ENCODE peak calls at places on chromosomes 4 and X, in four cellular contexts. One of them, this sample, is unnamed.
A peak's percentile ranks its signal among the peaks of the same experiment; 100 is the strongest.

GRCh38 chrX:2351999-2352995 is 148.5 kb downstream of the DHRSX start:
- DNase-seq in B cell: no peak
- DNase-seq in activated CD8-positive, alpha-beta memory T cell treated with anti-CD3 and anti-CD28 coated beads for 4 hours: no peak
- DNase-seq in HEK293T: no peak
- DNase-seq in this sample: no peak

GRCh38 chrX:48813605-48814004 is 11.7 kb downstream of the HDAC6 start:
- DNase-seq in B cell: no peak
- DNase-seq in activated CD8-positive, alpha-beta memory T cell treated with anti-CD3 and anti-CD28 coated beads for 4 hours: no peak
- DNase-seq in HEK293T: no peak
- DNase-seq in this sample: no peak

GRCh38 chrX:68249401-68249831 is 183.9 kb downstream of the OPHN1 start:
- DNase-seq in B cell: no peak
- DNase-seq in activated CD8-positive, alpha-beta memory T cell treated with anti-CD3 and anti-CD28 coated beads for 4 hours: no peak
- DNase-seq in HEK293T: no peak
- DNase-seq in this sample: no peak

GRCh38 chrX:98481636-98482035 is 1597.9 kb downstream of the RPA4 start:
- DNase-seq in B cell: no peak
- DNase-seq in activated CD8-positive, alpha-beta memory T cell treated with anti-CD3 and anti-CD28 coated beads for 4 hours: no peak
- DNase-seq in HEK293T: no peak
- DNase-seq in this sample: no peak

GRCh38 chr4:154743683-154744340 is at the start of gene LRAT:
- DNase-seq in B cell: peak; percentile 58
- DNase-seq in activated CD8-positive, alpha-beta memory T cell treated with anti-CD3 and anti-CD28 coated beads for 4 hours: no peak
- DNase-seq in HEK293T: peak; percentile 44
- DNase-seq in this sample: no peak

GRCh38 chr4:159070742-159071141 is 32.1 kb upstream of the RAPGEF2 start:
- DNase-seq in B cell: no peak
- DNase-seq in activated CD8-positive, alpha-beta memory T cell treated with anti-CD3 and anti-CD28 coated beads for 4 hours: no peak
- DNase-seq in HEK293T: no peak
- DNase-seq in this sample: no peak

GRCh38 chrX:41781500-41781899 is 57.5 kb downstream of the GPR82 start:
- DNase-seq in B cell: peak; percentile 37
- DNase-seq in activated CD8-positive, alpha-beta memory T cell treated with anti-CD3 and anti-CD28 coated beads for 4 hours: no peak
- DNase-seq in HEK293T: peak; percentile 63
- DNase-seq in this sample: no peak

GRCh38 chr4:153060191-153060590 is 124.1 kb downstream of the FHDC1 start:
- DNase-seq in B cell: no peak
- DNase-seq in activated CD8-positive, alpha-beta memory T cell treated with anti-CD3 and anti-CD28 coated beads for 4 hours: no peak
- DNase-seq in HEK293T: no peak
- DNase-seq in this sample: no peak

GRCh38 chr4:95204873-95205272 is 343.9 kb downstream of the UNC5C start:
- DNase-seq in B cell: no peak
- DNase-seq in activated CD8-positive, alpha-beta memory T cell treated with anti-CD3 and anti-CD28 coated beads for 4 hours: no peak
- DNase-seq in HEK293T: peak; percentile 19
- DNase-seq in this sample: no peak

GRCh38 chr4:137968956-137969709 is 273.0 kb downstream of the SLC7A11 start:
- DNase-seq in B cell: no peak
- DNase-seq in activated CD8-positive, alpha-beta memory T cell treated with anti-CD3 and anti-CD28 coated beads for 4 hours: no peak
- DNase-seq in HEK293T: no peak
- DNase-seq in this sample: no peak

GRCh38 chr4:37693450-37694190 is 7.4 kb upstream of the RELL1 start:
- DNase-seq in B cell: no peak
- DNase-seq in activated CD8-positive, alpha-beta memory T cell treated with anti-CD3 and anti-CD28 coated beads for 4 hours: no peak
- DNase-seq in HEK293T: no peak
- DNase-seq in this sample: no peak

GRCh38 chr4:73751166-73751565 is 10.8 kb downstream of the CXCL8 start:
- DNase-seq in B cell: no peak
- DNase-seq in activated CD8-positive, alpha-beta memory T cell treated with anti-CD3 and anti-CD28 coated beads for 4 hours: no peak
- DNase-seq in HEK293T: no peak
- DNase-seq in this sample: no peak

This sample was measured in central memory CD8-positive, alpha-beta T cell.